ENCODE peak calls at places on chromosomes 16 and 17, in six cellular contexts. X is mesenchymal stem cell, Q is IMR-90, J is H9, K is H1, N is trophoblast cell. Z is an unnamed sample. For H3K27me3, the result is how much of the 10 kb centered on the place peaks cover.

GRCh38 chr17:45574376-45574775 is 83.9 kb upstream of the PLEKHM1 start:
- DNase-seq in X (peak), Q (peak), J (no peak), K (no peak), N (no peak), Z (no peak)

GRCh38 chr16:65392831-65393565 is 271.1 kb upstream of the CDH11 start:
- DNase-seq in X (peak), Q (no peak), J (no peak), K (no peak), N (no peak), Z (no peak)

GRCh38 chr17:17732892-17733670 is 51.8 kb downstream of the RAI1 start:
- DNase-seq in X (peak), Q (peak), J (no peak), K (no peak), N (no peak), Z (no peak)

GRCh38 chr16:65494080-65494479 is 372.2 kb upstream of the CDH11 start:
- DNase-seq in X (no peak), Q (no peak), J (no peak), K (no peak), N (no peak), Z (no peak)

GRCh38 chr16:768428-768827 is 7.9 kb downstream of the MSLN start:
- DNase-seq in X (no peak), Q (no peak), J (no peak), K (no peak), N (no peak), Z (no peak)

GRCh38 chr17:71251276-71251675 is 869.5 kb upstream of the SOX9 start:
- DNase-seq in X (no peak), Q (peak), J (no peak), K (no peak), N (no peak), Z (no peak)

GRCh38 chr16:31440511-31441184 is 1.9 kb downstream of the ZNF843 start:
- DNase-seq in X (no peak), Q (no peak), J (no peak), K (no peak), N (no peak), Z (no peak)

GRCh38 chr16:58020628-58021521 is 4.7 kb upstream of the MMP15 start:
- DNase-seq in X (peak), Q (peak), J (no peak), K (peak), N (no peak), Z (no peak)

GRCh38 chr16:2451851-2452320 is 8.0 kb upstream of the TEDC2 start:
- DNase-seq in X (no peak), Q (no peak), J (no peak), K (no peak), N (no peak), Z (no peak)

GRCh38 chr17:61404702-61405046 is 5.0 kb downstream of the TBX2 start:
- DNase-seq in X (no peak), Q (peak), J (no peak), K (peak), N (no peak), Z (no peak)

GRCh38 chr16:88533945-88534641 is 36.1 kb upstream of the ZC3H18 start:
- DNase-seq in X (peak), Q (peak), J (peak), K (peak), N (peak), Z (peak)

GRCh38 chr16:49330562-49331201 is 42.9 kb upstream of the C16orf78 start:
- DNase-seq in X (no peak), Q (no peak), J (no peak), K (no peak), N (no peak), Z (no peak)

GRCh38 chr16:363110-364090 is 6.9 kb downstream of the MRPL28 start:
- DNase-seq in X (no peak), Q (no peak), J (no peak), K (no peak), N (no peak), Z (no peak)

GRCh38 chr17:9414471-9414870 is 161.1 kb downstream of the STX8 start:
- DNase-seq in X (no peak), Q (no peak), J (no peak), K (no peak), N (no peak), Z (no peak)

GRCh38 chr16:88303890-88304819 is 78.6 kb upstream of the ZNF469 start:
- DNase-seq in X (peak), Q (peak), J (no peak), K (no peak), N (peak), Z (no peak)

GRCh38 chr16:49833796-49834195 is 22.1 kb downstream of the ZNF423 start:
- DNase-seq in X (no peak), Q (no peak), J (no peak), K (no peak), N (no peak), Z (no peak)

GRCh38 chr17:18974407-18975149 is 22.6 kb downstream of the SLC5A10 start:
- DNase-seq in X (no peak), Q (peak), J (no peak), K (no peak), N (no peak), Z (no peak)

GRCh38 chr17:3843935-3844516 is 2.0 kb downstream of the NCBP3 start:
- DNase-seq in X (peak), Q (no peak), J (peak), K (no peak), N (peak), Z (no peak)

GRCh38 chr16:74760007-74760767 is 14.4 kb downstream of the FA2H start:
- DNase-seq in X (peak), Q (peak), J (no peak), K (no peak), N (no peak), Z (no peak)

GRCh38 chr17:31739300-31739699 is 119.7 kb downstream of the COPRS start:
- DNase-seq in X (peak), Q (peak), J (no peak), K (no peak), N (no peak), Z (no peak)

GRCh38 chr16:3590736-3591435 is 13.7 kb upstream of the NLRC3 start:
- DNase-seq in X (no peak), Q (no peak), J (no peak), K (no peak), N (no peak), Z (no peak)

GRCh38 chr16:70665113-70665694 is 18.8 kb downstream of the IL34 start:
- DNase-seq in X (no peak), Q (no peak), J (no peak), K (no peak), N (no peak), Z (no peak)

GRCh38 chr17:35447494-35447893 is 1.1 kb downstream of the SLFN13 start:
- DNase-seq in X (no peak), Q (no peak), J (no peak), K (no peak), N (no peak), Z (no peak)

GRCh38 chr17:48048321-48049140 is at the start of gene NFE2L1:
- DNase-seq in X (peak), Q (peak), J (peak), K (no peak), N (peak), Z (no peak)

GRCh38 chr16:48008011-48008410 is 147.8 kb downstream of the ABCC12 start:
- DNase-seq in X (no peak), Q (no peak), J (peak), K (peak), N (no peak), Z (no peak)

GRCh38 chr17:45325810-45326209 is 9.0 kb upstream of the MAP3K14 start:
- DNase-seq in X (no peak), Q (no peak), J (peak), K (no peak), N (peak), Z (no peak)

GRCh38 chr17:46949291-46950174 is 26.6 kb downstream of the GOSR2 start:
- DNase-seq in X (no peak), Q (peak), J (no peak), K (no peak), N (no peak), Z (no peak)

GRCh38 chr17:66459811-66460270 is 157.4 kb downstream of the PRKCA start:
- DNase-seq in X (peak), Q (peak), J (no peak), K (no peak), N (peak), Z (no peak)

GRCh38 chr16:85248269-85248668 is 136.0 kb upstream of the CIBAR2 start:
- DNase-seq in X (no peak), Q (no peak), J (no peak), K (no peak), N (no peak), Z (no peak)

GRCh38 chr16:86635181-86635580 is 56.8 kb downstream of the FOXL1 start:
- DNase-seq in X (no peak), Q (no peak), J (no peak), K (no peak), N (no peak), Z (no peak)

GRCh38 chr16:75908718-75909117 is 182.4 kb upstream of the CPHXL start:
- DNase-seq in X (no peak), Q (no peak), J (no peak), K (no peak), N (peak), Z (no peak)

GRCh38 chr17:17127730-17128291 is 78.3 kb downstream of the PLD6 start:
- DNase-seq in X (no peak), Q (peak), J (no peak), K (no peak), N (no peak), Z (no peak)

GRCh38 chr17:57577751-57578607 is 167.1 kb downstream of the CCDC182 start:
- DNase-seq in X (peak), Q (peak), J (no peak), K (no peak), N (no peak), Z (peak)

GRCh38 chr17:82016875-82017459 is 5.7 kb downstream of the CENPX start:
- DNase-seq in X (no peak), Q (no peak), J (no peak), K (no peak), N (no peak), Z (no peak)

GRCh38 chr17:79522414-79522813 is 88.4 kb downstream of the RBFOX3 start:
- DNase-seq in X (no peak), Q (no peak), J (no peak), K (no peak), N (no peak), Z (no peak)
- H3K27me3 ChIP-seq in X (half or more), Q (under half), J (under half), K (under half), N (under half), Z (half or more)

GRCh38 chr17:72887322-72887721 is 205.2 kb downstream of the SLC39A11 start:
- DNase-seq in X (no peak), Q (no peak), J (no peak), K (no peak), N (no peak), Z (no peak)
- H3K14ac ChIP-seq in X (no peak), Q (no peak), J (no peak), K (no peak), N (no peak), Z (no peak)

DNA sequence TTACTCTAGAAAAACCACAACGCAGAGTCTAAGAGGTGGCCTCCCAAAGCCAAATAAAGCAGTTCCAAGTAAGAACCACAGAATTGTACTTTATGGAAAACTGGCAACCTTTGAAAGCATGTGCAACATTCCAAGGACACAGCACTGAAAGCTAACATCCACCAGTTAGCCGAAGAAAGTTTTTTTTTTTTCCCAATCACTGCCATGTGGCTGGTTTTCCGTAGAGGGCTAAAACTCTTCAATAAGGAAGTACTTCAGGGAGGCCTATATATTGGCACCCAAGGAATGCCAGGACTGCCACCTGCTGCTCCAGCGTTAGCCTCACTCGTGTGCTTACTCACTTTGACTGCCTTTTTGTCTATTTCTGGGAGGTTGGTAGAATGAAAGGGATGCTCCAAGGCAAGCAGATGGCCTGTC is 25.2 kb downstream of the CEP95 start:
- DNase-seq in X (peak), Q (peak), J (no peak), K (no peak), N (no peak), Z (no peak)
- H3K9ac ChIP-seq in X (no peak), Q (no peak), J (no peak), K (no peak), N (no peak), Z (no peak)

DNA sequence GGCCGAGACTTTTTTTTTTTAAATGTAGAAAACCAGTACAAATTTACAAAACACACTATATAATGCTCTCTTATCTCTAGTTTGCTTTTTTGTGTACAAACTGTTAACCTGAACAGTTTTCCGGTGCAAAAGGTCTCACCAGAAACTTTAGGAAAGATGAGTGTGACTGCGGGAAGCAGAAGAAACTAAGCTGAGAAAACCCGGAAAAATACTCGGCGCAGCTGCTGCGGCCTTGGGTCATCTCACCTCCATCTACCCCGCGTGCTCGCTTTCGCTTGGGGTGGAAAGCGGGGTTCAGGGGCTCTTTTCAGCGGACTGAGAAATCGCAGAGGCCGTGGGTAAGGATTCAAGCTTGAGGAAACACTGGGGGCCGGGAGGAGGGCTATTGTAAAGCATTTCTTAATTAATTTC is 1.8 kb downstream of the SALL1 start:
- DNase-seq in X (peak), Q (no peak), J (no peak), K (no peak), N (no peak), Z (no peak)
- H3K27me3 ChIP-seq in X (under half), Q (under half), J (under half), K (under half), N (under half), Z (under half)

DNA sequence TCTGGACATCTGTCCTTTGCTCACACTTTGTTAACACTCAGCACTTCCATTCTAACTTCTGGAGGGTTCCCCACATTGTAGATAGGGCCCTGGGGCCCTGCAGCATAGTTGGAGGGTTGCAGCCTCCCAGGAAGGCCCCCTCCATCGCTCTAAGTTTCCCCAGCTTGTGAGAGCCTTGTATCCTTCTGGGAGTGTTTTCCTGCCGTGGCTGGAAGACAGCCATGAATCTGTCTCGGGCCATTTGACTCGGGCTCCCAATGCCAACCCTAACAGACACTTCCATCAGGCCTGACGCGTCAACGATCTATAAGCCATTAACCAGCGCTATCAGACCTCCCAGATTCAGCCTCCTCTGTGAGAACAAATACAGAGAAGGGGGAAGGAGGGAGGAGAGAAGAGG is 263.7 kb upstream of the RPL38 start:
- DNase-seq in X (no peak), Q (no peak), J (no peak), K (no peak), N (no peak), Z (no peak)
- H3K14ac ChIP-seq in X (no peak), Q (no peak), J (no peak), K (no peak), N (no peak), Z (no peak)

GRCh38 chr16:50880926-50881325 is 139.0 kb downstream of the CYLD start:
- DNase-seq in X (no peak), Q (no peak), J (peak), K (peak), N (no peak), Z (no peak)

GRCh38 chr16:50879873-50880695 is 138.2 kb downstream of the CYLD start:
- DNase-seq in X (no peak), Q (no peak), J (peak), K (peak), N (peak), Z (peak)

GRCh38 chr16:50878536-50878935 is 136.7 kb downstream of the CYLD start:
- DNase-seq in X (no peak), Q (no peak), J (no peak), K (no peak), N (no peak), Z (no peak)

GRCh38 chr16:50881331-50881830 is 139.5 kb downstream of the CYLD start:
- DNase-seq in X (no peak), Q (no peak), J (peak), K (peak), N (peak), Z (no peak)

GRCh38 chr16:50878966-50879615 is 137.2 kb downstream of the CYLD start:
- DNase-seq in X (no peak), Q (no peak), J (peak), K (peak), N (no peak), Z (no peak)
- H3K9ac ChIP-seq in X (no peak), Q (no peak), J (no peak), K (no peak), N (no peak), Z (no peak)